ENCODE peak calls at places on chromosome 9, in six cellular contexts. R is stimulated activated CD8-positive, alpha-beta memory T cell treated with anti-CD3 and anti-CD28 coated beads, Interleukin-15, amount 100 ng/mL, for 1 hour; M is cardiac fibroblast; U is NT2/D1; X is HT-29; S is activated CD8-positive, alpha-beta memory T cell treated with anti-CD3 and anti-CD28 coated beads for 48 hours. O is an unnamed sample.

GRCh38 chr9:87672586-87672985 is 53.3 kb upstream of the CTSL start:
- DNase-seq in U (no peak), S (no peak), X (no peak), R (no peak), M (no peak), O (no peak)

GRCh38 chr9:21454149-21454548 is 13.9 kb downstream of the IFNA1 start:
- DNase-seq in S (no peak), R (no peak), U (no peak), X (no peak), M (peak), O (peak)

GRCh38 chr9:100474082-100474949 is 1.4 kb downstream of the TMEFF1 start:
- DNase-seq in M (no peak), X (no peak), R (no peak), S (no peak), U (no peak), O (peak)

GRCh38 chr9:124695280-124695890 is 75.7 kb downstream of the NR6A1 start:
- DNase-seq in M (no peak), R (no peak), S (no peak), U (no peak), X (no peak), O (peak)

GRCh38 chr9:100064872-100065581 is 33.8 kb downstream of the ERP44 start:
- DNase-seq in X (no peak), S (no peak), U (no peak), R (no peak), M (peak), O (peak)

GRCh38 chr9:97759611-97760288 is 62.6 kb upstream of the XPA start:
- DNase-seq in U (no peak), X (no peak), M (no peak), R (no peak), S (no peak), O (no peak)

GRCh38 chr9:3758816-3759576 is 233.2 kb upstream of the RFX3 start:
- DNase-seq in M (peak), R (no peak), U (no peak), S (no peak), X (no peak), O (peak)

GRCh38 chr9:124384849-124385248 is 30.4 kb downstream of the PSMB7 start:
- DNase-seq in X (no peak), U (no peak), R (no peak), M (no peak), S (no peak), O (no peak)

GRCh38 chr9:5838884-5839571 is 6.1 kb upstream of the ERMP1 start:
- DNase-seq in S (no peak), U (no peak), X (peak), M (peak), R (no peak), O (peak)

GRCh38 chr9:133839822-133840329 is 101.7 kb upstream of the SARDH start:
- DNase-seq in S (no peak), U (peak), X (no peak), M (peak), R (no peak), O (peak)

GRCh38 chr9:131046093-131046380 is 37.1 kb downstream of the LAMC3 start:
- DNase-seq in M (no peak), U (no peak), X (no peak), R (no peak), S (no peak), O (no peak)

GRCh38 chr9:20148416-20148815 is 359.6 kb upstream of the SLC24A2 start:
- DNase-seq in R (no peak), S (no peak), X (no peak), M (no peak), U (no peak), O (peak)

GRCh38 chr9:127575875-127576778 is 36.0 kb upstream of the STXBP1 start:
- DNase-seq in S (no peak), X (peak), R (no peak), U (no peak), M (no peak), O (no peak)

GRCh38 chr9:36690769-36691168 is 118.1 kb downstream of the MELK start:
- DNase-seq in R (no peak), S (no peak), M (no peak), X (no peak), U (no peak), O (no peak)

GRCh38 chr9:33850677-33851076 is 33.7 kb downstream of the UBE2R2 start:
- DNase-seq in R (no peak), X (peak), M (no peak), U (no peak), S (no peak), O (no peak)

GRCh38 chr9:134069536-134070399 is 1.9 kb upstream of the BRD3 start:
- DNase-seq in S (no peak), M (no peak), U (no peak), R (no peak), X (no peak), O (no peak)

GRCh38 chr9:105884416-105884815 is 190.1 kb downstream of the TMEM38B start:
- DNase-seq in X (no peak), R (no peak), U (no peak), M (no peak), S (no peak), O (no peak)

GRCh38 chr9:109315480-109315879 is 5.4 kb downstream of the EPB41L4B start:
- DNase-seq in R (no peak), U (no peak), S (no peak), X (no peak), M (no peak), O (no peak)

GRCh38 chr9:108136646-108137045 is 647.1 kb upstream of the KLF4 start:
- DNase-seq in X (no peak), M (peak), U (no peak), R (no peak), S (no peak), O (no peak)

GRCh38 chr9:97786341-97786740 is 66.7 kb upstream of the FOXE1 start:
- DNase-seq in R (no peak), X (peak), M (no peak), U (peak), S (no peak), O (no peak)

GRCh38 chr9:22208846-22209585 is 199.9 kb upstream of the CDKN2B start:
- DNase-seq in M (no peak), R (no peak), U (no peak), S (no peak), X (no peak), O (peak)

GRCh38 chr9:128396970-128397613 is 23.6 kb upstream of the CERCAM start:
- DNase-seq in M (no peak), S (no peak), U (no peak), X (no peak), R (no peak), O (no peak)

GRCh38 chr9:38253200-38253599 is 139.3 kb upstream of the ALDH1B1 start:
- DNase-seq in X (no peak), U (no peak), R (no peak), S (no peak), M (no peak), O (no peak)

GRCh38 chr9:7340451-7340850 is 459.1 kb downstream of the DMAC1 start:
- DNase-seq in R (no peak), U (no peak), X (no peak), S (no peak), M (no peak), O (peak)

GRCh38 chr9:127708952-127709587 is 2.3 kb downstream of the CFAP157 start:
- DNase-seq in R (no peak), X (no peak), U (no peak), M (no peak), S (no peak), O (no peak)

GRCh38 chr9:111527347-111527746 is 2.4 kb downstream of the ZNF483 start:
- DNase-seq in S (no peak), R (no peak), M (no peak), X (no peak), U (no peak), O (no peak)

GRCh38 chr9:109894921-109895758 is 115.1 kb downstream of the PALM2AKAP2 start:
- DNase-seq in U (no peak), S (no peak), R (no peak), M (peak), X (no peak), O (no peak)

GRCh38 chr9:130626249-130626982 is 38.0 kb upstream of the PRDM12 start:
- DNase-seq in R (no peak), S (no peak), M (no peak), U (no peak), X (no peak), O (no peak)

GRCh38 chr9:75101004-75101601 is 12.8 kb downstream of the OSTF1 start:
- DNase-seq in M (no peak), R (no peak), U (no peak), X (no peak), S (no peak), O (no peak)

GRCh38 chr9:129816501-129817435 is 7.2 kb downstream of the TOR1A start:
- DNase-seq in X (no peak), M (no peak), S (no peak), U (no peak), R (no peak), O (peak)

GRCh38 chr9:111597852-111598729 is 1.4 kb downstream of the PTGR1 start:
- DNase-seq in R (peak), X (peak), U (peak), M (peak), S (no peak), O (peak)

GRCh38 chr9:84024041-84024575 is 43.5 kb downstream of the RMI1 start:
- DNase-seq in M (no peak), R (no peak), U (no peak), S (no peak), X (no peak), O (no peak)

GRCh38 chr9:21070171-21070571 is 7.6 kb downstream of the IFNB1 start:
- DNase-seq in U (no peak), R (no peak), S (no peak), M (peak), X (peak), O (peak)

GRCh38 chr9:122119721-122120120 is 26.6 kb upstream of the TTLL11 start:
- DNase-seq in X (no peak), M (no peak), U (no peak), R (no peak), S (no peak), O (no peak)